ENCODE peak calls at places on chromosomes 11 and 22, in four cellular contexts. I, T, M and E are unnamed samples.

GRCh38 chr22:24304067-24304675 is 33.5 kb downstream of the SPECC1L start:
- DNase-seq in M (no peak), I (no peak), T (no peak), E (no peak)

GRCh38 chr11:121766138-121766537 is 313.4 kb upstream of the SORL1-AS1 start:
- DNase-seq in T (no peak), I (no peak), M (no peak), E (no peak)

GRCh38 chr11:1351278-1351937 is 38.3 kb upstream of the BRSK2 start:
- DNase-seq in I (no peak), T (no peak), M (no peak), E (no peak)

GRCh38 chr22:24521791-24522245 is 26.7 kb downstream of the UPB1 start:
- DNase-seq in I (peak), T (peak), M (peak), E (peak)

GRCh38 chr11:122756417-122756816 is 81.9 kb upstream of the CRTAM start:
- DNase-seq in I (no peak), T (no peak), M (no peak), E (peak)

GRCh38 chr22:37098976-37099577 is 10.4 kb downstream of the TMPRSS6 start:
- DNase-seq in M (no peak), T (no peak), I (no peak), E (no peak)

GRCh38 chr22:26330971-26331625 is 98.0 kb upstream of the ASPHD2 start:
- DNase-seq in I (peak), T (peak), M (peak), E (peak)

GRCh38 chr22:25700996-25701815 is 40.8 kb upstream of the MYO18B start:
- DNase-seq in T (no peak), M (peak), I (no peak), E (no peak)

GRCh38 chr11:58006940-58007339 is 16.7 kb upstream of the OR9Q1 start:
- DNase-seq in T (no peak), I (no peak), M (peak), E (no peak)

GRCh38 chr22:50087646-50088045 is 2.2 kb upstream of the MOV10L1 start:
- DNase-seq in M (no peak), I (no peak), T (no peak), E (no peak)

GRCh38 chr11:8338138-8338537 is 74.5 kb upstream of the LMO1 start:
- DNase-seq in I (peak), T (peak), M (peak), E (peak)

GRCh38 chr11:118705111-118705741 is 25.8 kb upstream of the TREH start:
- DNase-seq in I (no peak), T (no peak), M (no peak), E (no peak)

GRCh38 chr22:22881116-22882032 is 6.2 kb upstream of the IGLL5 start:
- DNase-seq in I (no peak), M (no peak), T (no peak), E (no peak)

GRCh38 chr11:8933931-8934330 is 1.2 kb upstream of the C11orf16 start:
- DNase-seq in I (no peak), M (no peak), T (no peak), E (no peak)

GRCh38 chr11:15852179-15852578 is 504.2 kb downstream of the SOX6 start:
- DNase-seq in M (no peak), T (no peak), I (no peak), E (no peak)